ENCODE peak calls at places on chromosomes 12 and 14, in four cellular contexts. V is transverse colon, T is A549, M is stomach. J is an unnamed sample.

GRCh38 chr12:64730585-64730964 is 28.6 kb downstream of the GNS start:
- DNase-seq in T (no peak), M (no peak), V (no peak), J (no peak)

GRCh38 chr12:51922762-51923505 is 15.6 kb downstream of the ACVRL1 start:
- DNase-seq in V (peak), M (peak), T (peak), J (peak)

GRCh38 chr12:69898236-69898635 is 73.2 kb downstream of the MYRFL start:
- DNase-seq in V (no peak), T (no peak), M (no peak), J (no peak)

GRCh38 chr12:24297516-24297915 is 348.0 kb upstream of the SOX5 start:
- DNase-seq in M (no peak), V (no peak), T (no peak), J (no peak)

GRCh38 chr12:94171595-94171930 is 23.2 kb downstream of the PLXNC1 start:
- DNase-seq in V (no peak), T (no peak), M (no peak), J (no peak)

GRCh38 chr14:61653507-61653906 is 41.8 kb upstream of the HIF1A start:
- DNase-seq in T (peak), V (no peak), M (no peak), J (no peak)

GRCh38 chr14:61254803-61255526 is 26.2 kb downstream of the TMEM30B start:
- DNase-seq in V (no peak), T (no peak), M (no peak), J (no peak)

GRCh38 chr14:85002846-85003245 is 527.1 kb upstream of the FLRT2 start:
- DNase-seq in V (no peak), T (no peak), M (no peak), J (no peak)

GRCh38 chr12:123096159-123096558 is 54.7 kb downstream of the PITPNM2 start:
- DNase-seq in M (no peak), T (no peak), V (no peak), J (no peak)

GRCh38 chr12:89138048-89138852 is 214.1 kb downstream of the DUSP6 start:
- DNase-seq in T (no peak), M (no peak), V (no peak), J (no peak)

GRCh38 chr14:23366163-23366921 is 1.4 kb upstream of the EFS start:
- DNase-seq in V (peak), T (no peak), M (no peak), J (peak)

GRCh38 chr14:103519043-103519836 is 3.4 kb downstream of the CKB start:
- DNase-seq in M (peak), T (peak), V (no peak), J (peak)

GRCh38 chr14:23376477-23377200 is at the start of gene CMTM5:
- DNase-seq in V (no peak), M (no peak), T (no peak), J (no peak)

GRCh38 chr14:34078117-34078743 is 127.4 kb upstream of the EGLN3 start:
- DNase-seq in T (peak), M (no peak), V (no peak), J (no peak)

GRCh38 chr12:120007272-120007671 is 18.2 kb downstream of the BICDL1 start:
- DNase-seq in V (peak), M (no peak), T (no peak), J (no peak)

GRCh38 chr12:102513739-102514138 is 33.4 kb upstream of the IGF1 start:
- DNase-seq in V (no peak), M (no peak), T (no peak), J (no peak)

GRCh38 chr12:46446645-46447044 is 74.1 kb upstream of the SLC38A2 start:
- DNase-seq in V (no peak), T (no peak), M (no peak), J (no peak)

GRCh38 chr12:93790472-93791152 is 113.4 kb downstream of the CRADD start:
- DNase-seq in T (peak), M (no peak), V (no peak), J (no peak)

GRCh38 chr12:49089831-49090773 is 4.5 kb downstream of the DHH start:
- DNase-seq in M (peak), T (peak), V (no peak), J (no peak)

GRCh38 chr14:101028971-101029667 is 125.6 kb upstream of the RTL1 start:
- DNase-seq in V (no peak), T (no peak), M (no peak), J (no peak)

GRCh38 chr12:110741795-110742717 is 635 bp downstream of the PPP1CC start:
- DNase-seq in V (peak), M (peak), T (peak), J (no peak)

GRCh38 chr14:32259368-32260013 is 56.4 kb upstream of the RNU6-8 start:
- DNase-seq in M (no peak), T (peak), V (no peak), J (no peak)
- TF ChIP-seq EP300 in M (no peak), T (no peak), V (no peak), J (no peak)

GRCh38 chr14:90277581-90278198 is 21.3 kb downstream of the PSMC1 start:
- DNase-seq in M (no peak), T (no peak), V (no peak), J (no peak)

GRCh38 chr14:90280096-90280495 is 23.7 kb downstream of the PSMC1 start:
- DNase-seq in V (no peak), M (no peak), T (no peak), J (no peak)

GRCh38 chr14:90278199-90279175 is 22.1 kb downstream of the PSMC1 start:
- DNase-seq in T (no peak), V (no peak), M (no peak), J (no peak)

GRCh38 chr14:90281766-90282165 is 25.4 kb downstream of the PSMC1 start:
- DNase-seq in V (no peak), M (no peak), T (no peak), J (no peak)

DNA sequence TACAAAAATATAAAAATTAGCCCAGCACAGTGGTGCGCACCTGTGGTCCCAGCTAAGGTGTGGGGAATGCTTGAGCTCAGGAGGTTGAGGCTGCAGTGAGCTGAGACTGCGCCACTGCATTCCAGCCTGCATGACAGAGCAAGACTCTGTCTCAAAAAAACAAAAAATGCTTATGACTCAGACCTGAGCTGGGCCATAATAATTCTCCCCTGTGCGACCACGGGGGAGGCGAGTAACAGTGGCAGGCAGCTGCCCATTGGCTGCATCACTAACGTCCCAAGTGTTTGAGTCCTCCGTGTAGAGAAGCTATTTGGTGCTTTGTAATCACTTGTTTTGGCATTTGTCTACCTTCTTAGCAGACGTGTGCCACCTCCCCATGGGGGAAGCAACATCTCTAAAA is 24.9 kb downstream of the PSMC1 start:
- DNase-seq in T (no peak), M (no peak), V (no peak), J (no peak)
- TF ChIP-seq EP300 in T (no peak), M (no peak), V (no peak), J (no peak)

DNA sequence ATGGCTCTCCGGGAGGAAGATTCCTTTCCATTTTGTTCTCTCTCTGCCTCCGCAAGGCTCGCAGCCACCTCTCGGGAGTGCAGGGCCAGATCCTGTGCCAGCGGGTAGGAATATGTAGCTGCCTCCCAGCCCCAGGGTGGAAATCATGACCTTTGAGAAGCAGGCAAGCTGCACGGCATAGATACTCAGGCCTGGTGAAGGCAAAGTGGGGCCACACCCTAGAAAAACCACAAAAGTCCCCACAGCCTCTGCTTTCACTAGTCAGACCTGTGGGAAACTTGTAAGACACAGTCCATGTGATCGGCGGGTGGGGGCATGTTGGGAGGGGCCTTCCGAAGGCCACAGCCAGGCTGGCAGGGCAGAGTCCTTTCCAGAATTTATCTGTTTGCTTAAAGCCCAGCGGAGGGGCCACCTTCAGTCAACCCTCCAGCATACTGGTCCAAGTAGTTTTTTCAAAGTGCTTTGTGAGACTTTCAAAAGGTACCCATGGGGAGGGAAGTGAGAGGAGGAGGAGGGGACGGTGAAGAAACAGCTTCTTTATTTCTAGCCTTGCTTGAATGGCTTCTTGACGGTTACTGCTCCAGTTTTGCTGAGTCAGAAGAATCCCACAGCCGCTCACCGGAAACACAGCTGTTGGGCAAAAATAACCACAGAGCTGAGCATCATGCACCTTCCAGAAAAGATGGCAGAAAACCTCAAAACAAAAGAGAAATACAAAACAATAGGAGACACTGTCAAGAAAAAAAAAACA is at the start of gene MAP1LC3B2:
- DNase-seq in T (peak), M (peak), V (peak), J (peak)
- TF ChIP-seq EP300 in T (no peak), M (no peak), V (no peak), J (no peak)

GRCh38 chr12:68378859-68379628 is 46.9 kb upstream of the MDM1 start:
- DNase-seq in M (peak), V (peak), T (peak), J (no peak)
- TF ChIP-seq EP300 in M (no peak), V (no peak), T (no peak), J (no peak)

DNA sequence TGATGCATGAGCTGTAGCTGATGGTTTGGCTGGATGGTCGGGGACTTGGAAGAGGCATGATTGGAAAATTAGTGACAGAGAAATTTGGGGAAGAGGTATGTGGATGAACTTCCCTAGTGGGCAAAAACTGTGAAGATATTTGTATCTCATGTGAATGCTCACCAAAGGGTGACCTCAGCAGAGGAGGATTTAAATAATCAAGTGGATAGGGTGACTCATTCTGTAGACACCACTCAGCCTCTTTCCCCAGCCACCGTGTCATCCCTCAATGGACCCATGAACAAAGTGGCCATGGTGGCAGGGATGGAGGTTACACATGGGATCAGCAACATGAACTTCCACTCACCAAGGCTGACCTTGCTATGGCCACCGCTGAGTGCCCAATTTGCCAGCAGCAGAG is 60.8 kb upstream of the KRAS start:
- DNase-seq in T (no peak), M (no peak), V (no peak), J (no peak)
- TF ChIP-seq EP300 in T (no peak), M (no peak), V (no peak), J (no peak)

GRCh38 chr12:31324116-31324844 is 1.7 kb downstream of the SINHCAF start:
- DNase-seq in M (peak), V (peak), T (peak), J (peak)

GRCh38 chr12:31325524-31325875 is 450 bp downstream of the SINHCAF start:
- DNase-seq in V (no peak), M (peak), T (peak), J (peak)

GRCh38 chr12:31326689-31327659 is 1.0 kb upstream of the SINHCAF start:
- DNase-seq in V (no peak), M (no peak), T (no peak), J (no peak)

GRCh38 chr12:31324845-31325523 is 966 bp downstream of the SINHCAF start:
- DNase-seq in T (peak), V (peak), M (peak), J (peak)

DNA sequence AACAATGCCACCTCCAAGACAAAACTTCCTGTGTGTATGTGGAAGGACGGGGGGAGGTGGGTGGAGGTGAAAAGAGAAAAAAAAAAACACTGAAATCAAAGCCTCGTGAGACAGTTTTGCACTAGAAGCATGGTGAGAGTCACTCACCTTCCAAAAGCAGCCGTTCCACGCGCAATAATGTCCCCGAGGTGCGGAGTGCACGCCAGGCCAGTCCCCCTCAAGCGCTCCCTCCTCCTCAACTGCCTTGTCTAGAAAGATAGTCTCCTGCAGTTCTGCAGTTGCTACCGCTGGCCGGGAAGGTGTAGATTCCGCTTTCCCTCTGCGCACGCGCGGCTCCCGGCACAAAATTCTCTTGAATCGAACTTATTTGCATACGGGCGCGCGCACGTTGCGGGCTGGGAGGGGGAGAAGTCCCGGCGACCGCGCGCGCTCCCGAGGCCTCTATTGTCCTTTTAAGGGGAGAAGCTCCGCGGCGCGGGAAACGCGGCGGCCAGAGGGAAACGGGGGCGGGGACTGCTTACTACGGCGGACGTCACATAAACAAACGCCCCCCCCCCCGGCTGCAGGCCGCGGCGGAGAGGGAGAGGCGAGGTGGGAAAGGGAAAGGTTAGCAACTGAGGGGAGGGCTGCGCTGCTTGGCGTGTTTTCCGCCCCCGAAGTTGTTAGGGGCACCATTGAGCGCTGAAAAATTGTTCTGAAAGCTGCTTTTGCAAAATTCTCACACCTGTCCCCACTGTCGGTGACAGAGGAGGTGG is at the start of gene SINHCAF:
- DNase-seq in M (peak), T (peak), V (peak), J (peak)
- TF ChIP-seq EP300 in M (no peak), T (no peak), V (no peak), J (no peak)

DNA sequence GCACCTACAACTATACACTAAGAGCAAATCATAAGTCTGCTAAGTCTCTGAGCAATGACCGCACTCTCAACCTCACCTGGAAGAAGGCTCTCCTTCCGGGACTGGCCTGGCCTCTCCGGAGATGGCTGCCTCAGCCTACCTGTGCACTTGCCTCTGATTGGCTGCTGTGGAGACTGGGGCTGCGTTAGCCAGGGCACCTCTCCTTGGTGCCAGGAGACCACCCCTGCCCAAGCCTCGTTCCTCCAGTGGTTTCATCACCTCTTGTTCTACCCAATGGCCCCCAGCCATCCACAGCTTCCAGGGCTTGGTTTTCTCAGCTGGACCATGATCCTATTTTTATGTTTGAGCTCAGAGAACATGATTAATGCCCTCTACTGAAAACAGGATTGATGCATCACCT is 64.7 kb upstream of the JDP2 start:
- DNase-seq in V (no peak), M (no peak), T (no peak), J (no peak)
- TF ChIP-seq EP300 in V (no peak), M (no peak), T (no peak), J (no peak)

GRCh38 chr12:98151105-98151504 is 364.3 kb upstream of the TMPO start:
- DNase-seq in M (no peak), V (no peak), T (no peak), J (no peak)

GRCh38 chr12:98156697-98157096 is 358.7 kb upstream of the TMPO start:
- DNase-seq in M (no peak), T (no peak), V (no peak), J (no peak)

GRCh38 chr12:98149270-98149669 is 366.1 kb upstream of the TMPO start:
- DNase-seq in T (no peak), M (no peak), V (no peak), J (no peak)

GRCh38 chr12:98154850-98155249 is 360.5 kb upstream of the TMPO start:
- DNase-seq in M (no peak), T (peak), V (no peak), J (no peak)

GRCh38 chr12:98151984-98152383 is 363.4 kb upstream of the TMPO start:
- DNase-seq in T (no peak), M (no peak), V (no peak), J (no peak)
- TF ChIP-seq EP300 in T (no peak), M (no peak), V (no peak), J (no peak)

GRCh38 chr12:42757735-42758134 is 168.2 kb upstream of the PRICKLE1 start:
- DNase-seq in M (no peak), T (no peak), V (no peak), J (no peak)

GRCh38 chr12:42761601-42762350 is 172.2 kb upstream of the PRICKLE1 start:
- DNase-seq in V (no peak), T (no peak), M (no peak), J (no peak)

GRCh38 chr12:42758806-42759205 is 169.3 kb upstream of the PRICKLE1 start:
- DNase-seq in T (no peak), M (no peak), V (no peak), J (no peak)

GRCh38 chr12:42760550-42760949 is 171.0 kb upstream of the PRICKLE1 start:
- DNase-seq in T (no peak), M (no peak), V (no peak), J (no peak)

DNA sequence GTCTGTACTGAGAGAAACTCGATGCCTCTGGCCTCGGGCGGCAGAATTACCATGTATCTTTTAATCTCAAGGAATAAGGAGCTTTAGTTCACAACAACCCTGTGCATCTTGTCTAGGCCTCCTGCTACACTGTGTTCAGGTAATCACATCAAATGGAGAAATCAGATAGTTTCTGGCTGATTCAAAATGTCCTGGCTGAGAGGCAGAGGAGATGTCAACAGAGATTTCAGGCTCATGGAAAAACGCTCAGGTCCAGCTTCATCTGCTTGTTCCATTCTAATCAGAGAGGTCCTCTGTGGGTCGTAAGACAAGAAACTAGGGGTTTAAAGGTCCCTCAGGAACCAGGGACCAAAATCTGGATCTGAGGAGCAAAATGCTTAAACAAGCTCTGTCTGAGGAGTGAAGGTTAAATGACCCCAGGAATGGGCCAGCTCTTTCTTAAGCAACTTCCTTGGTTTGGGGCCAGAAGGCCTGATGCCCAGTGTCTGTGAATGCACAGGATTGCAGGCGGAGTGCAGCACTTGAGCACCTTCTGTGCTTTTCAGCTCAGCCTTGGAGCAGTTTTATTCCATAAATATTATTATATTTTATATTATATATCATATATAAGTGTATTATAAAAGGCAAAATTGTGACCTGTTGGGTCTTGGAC is 170.2 kb upstream of the PRICKLE1 start:
- DNase-seq in T (no peak), M (peak), V (peak), J (peak)
- TF ChIP-seq EP300 in T (no peak), M (no peak), V (no peak), J (no peak)

GRCh38 chr12:75563351-75563750 is 51.9 kb upstream of the KRR1 start:
- DNase-seq in V (no peak), T (no peak), M (no peak), J (no peak)
- TF ChIP-seq EP300 in V (no peak), T (no peak), M (no peak), J (no peak)

J was measured in suprapubic skin.